ENCODE peak calls at places on chromosome 9, in ten cellular contexts. V, U, Z, L, X, S, A, N, O and Q are unnamed samples.

GRCh38 chr9:37324261-37324683 is 98.2 kb upstream of the GRHPR start:
- DNase-seq in V (peak), U (peak), Z (no peak), L (no peak), X (no peak), S (no peak), A (no peak), N (no peak), O (no peak), Q (no peak)

GRCh38 chr9:77588319-77588937 is 59.7 kb downstream of the GNA14 start:
- DNase-seq in V (peak), U (no peak), Z (no peak), L (no peak), X (no peak), S (no peak), A (peak), N (peak), O (peak), Q (no peak)

GRCh38 chr9:133955821-133956411 is 36.2 kb downstream of the VAV2 start:
- DNase-seq in V (peak), U (peak), Z (peak), L (no peak), X (no peak), S (no peak), A (no peak), N (no peak), O (no peak), Q (no peak)

GRCh38 chr9:131310833-131311554 is 21.5 kb downstream of the PLPP7 start:
- DNase-seq in V (no peak), U (no peak), Z (peak), L (peak), X (peak), S (no peak), A (no peak), N (no peak), O (no peak), Q (no peak)

GRCh38 chr9:94937214-94937903 is 210.9 kb downstream of the AOPEP start:
- DNase-seq in V (no peak), U (no peak), Z (no peak), L (no peak), X (no peak), S (no peak), A (peak), N (peak), O (peak), Q (no peak)

GRCh38 chr9:137243626-137244485 is 2.8 kb downstream of the TUBB4B start:
- DNase-seq in V (no peak), U (peak), Z (no peak), L (no peak), X (no peak), S (no peak), A (peak), N (no peak), O (no peak), Q (no peak)

GRCh38 chr9:114281421-114282103 is 41.3 kb upstream of the ORM1 start:
- DNase-seq in V (no peak), U (no peak), Z (no peak), L (no peak), X (no peak), S (no peak), A (no peak), N (no peak), O (peak), Q (no peak)

GRCh38 chr9:83514767-83515166 is 23.4 kb downstream of the FRMD3 start:
- DNase-seq in V (no peak), U (no peak), Z (no peak), L (no peak), X (no peak), S (no peak), A (no peak), N (no peak), O (no peak), Q (no peak)

GRCh38 chr9:76161103-76161502 is 233.1 kb downstream of the RFK start:
- DNase-seq in V (no peak), U (no peak), Z (no peak), L (no peak), X (no peak), S (no peak), A (no peak), N (no peak), O (no peak), Q (no peak)

GRCh38 chr9:113600477-113600851 is 136.9 kb downstream of the RGS3 start:
- DNase-seq in V (no peak), U (no peak), Z (no peak), L (no peak), X (no peak), S (no peak), A (no peak), N (no peak), O (no peak), Q (no peak)

GRCh38 chr9:91758491-91758981 is 191.5 kb downstream of the ROR2 start:
- DNase-seq in V (peak), U (peak), Z (no peak), L (no peak), X (no peak), S (no peak), A (peak), N (no peak), O (peak), Q (no peak)

GRCh38 chr9:133615101-133615896 is 6.1 kb upstream of the FAM163B start:
- DNase-seq in V (no peak), U (peak), Z (no peak), L (no peak), X (no peak), S (no peak), A (no peak), N (no peak), O (no peak), Q (no peak)

GRCh38 chr9:78811562-78812276 is 514.8 kb downstream of the PSAT1 start:
- DNase-seq in V (no peak), U (no peak), Z (no peak), L (no peak), X (no peak), S (no peak), A (peak), N (no peak), O (peak), Q (no peak)

GRCh38 chr9:4680750-4681149 is 1.4 kb downstream of the CDC37L1 start:
- DNase-seq in V (no peak), U (no peak), Z (no peak), L (no peak), X (no peak), S (no peak), A (peak), N (no peak), O (no peak), Q (no peak)

GRCh38 chr9:136527721-136528710 is 17.8 kb downstream of the NOTCH1 start:
- DNase-seq in V (no peak), U (peak), Z (no peak), L (no peak), X (no peak), S (no peak), A (no peak), N (no peak), O (peak), Q (no peak)

GRCh38 chr9:87238545-87238944 is 259.1 kb upstream of the DAPK1 start:
- DNase-seq in V (no peak), U (no peak), Z (no peak), L (no peak), X (no peak), S (no peak), A (no peak), N (no peak), O (no peak), Q (no peak)

GRCh38 chr9:75233011-75233410 is 144.7 kb downstream of the OSTF1 start:
- DNase-seq in V (no peak), U (no peak), Z (no peak), L (no peak), X (no peak), S (no peak), A (no peak), N (no peak), O (no peak), Q (no peak)

GRCh38 chr9:116594552-116594951 is 92.6 kb upstream of the TRIM32 start:
- DNase-seq in V (no peak), U (no peak), Z (no peak), L (no peak), X (no peak), S (no peak), A (peak), N (peak), O (peak), Q (no peak)

GRCh38 chr9:18910435-18910834 is 122.6 kb downstream of the SAXO1 start:
- DNase-seq in V (no peak), U (peak), Z (no peak), L (no peak), X (no peak), S (no peak), A (no peak), N (no peak), O (no peak), Q (no peak)

GRCh38 chr9:36031774-36032565 is 4.7 kb upstream of the RECK start:
- DNase-seq in V (no peak), U (no peak), Z (no peak), L (no peak), X (no peak), S (no peak), A (no peak), N (no peak), O (no peak), Q (no peak)

GRCh38 chr9:118959366-118959765 is 409.9 kb downstream of the BRINP1 start:
- DNase-seq in V (no peak), U (no peak), Z (no peak), L (no peak), X (no peak), S (no peak), A (no peak), N (no peak), O (no peak), Q (no peak)

GRCh38 chr9:131608469-131609115 is 63.3 kb downstream of the PRRT1B start:
- DNase-seq in V (peak), U (no peak), Z (no peak), L (no peak), X (no peak), S (no peak), A (peak), N (peak), O (peak), Q (no peak)

GRCh38 chr9:93673271-93673843 is 97.0 kb downstream of the PHF2 start:
- DNase-seq in V (no peak), U (peak), Z (no peak), L (no peak), X (no peak), S (no peak), A (no peak), N (no peak), O (no peak), Q (no peak)

GRCh38 chr9:404229-404628 is 189.6 kb downstream of the DOCK8 start:
- DNase-seq in V (no peak), U (no peak), Z (no peak), L (no peak), X (no peak), S (no peak), A (no peak), N (no peak), O (no peak), Q (no peak)